ENCODE peak calls at places on chromosomes 4 and X, in four cellular contexts. S is neuronal stem cell, U is NCI-H1092, J is NCI-H2029 treated with DMSO at 0.1 percent for 48 hours. Z is an unnamed sample.

GRCh38 chrX:7283741-7284140 is 135.8 kb upstream of the PUDP start:
- DNase-seq in S (no peak), U (no peak), J (no peak), Z (no peak)

GRCh38 chr4:129526812-129527211 is 430.9 kb downstream of the C4orf33 start:
- DNase-seq in S (no peak), U (no peak), J (no peak), Z (no peak)

GRCh38 chr4:31918891-31919290 is 1198.7 kb downstream of the PCDH7 start:
- DNase-seq in S (no peak), U (no peak), J (no peak), Z (no peak)

GRCh38 chr4:166274136-166274761 is 401.2 kb downstream of the TLL1 start:
- DNase-seq in S (no peak), U (no peak), J (no peak), Z (peak)

GRCh38 chrX:68833448-68833805 is 4.6 kb downstream of the EFNB1 start:
- DNase-seq in S (no peak), U (no peak), J (no peak), Z (no peak)

GRCh38 chr4:116066711-116067245 is 953.4 kb upstream of the NDST4 start:
- DNase-seq in S (no peak), U (no peak), J (no peak), Z (no peak)

GRCh38 chr4:56215901-56216300 is 171.4 kb downstream of the AASDH start:
- DNase-seq in S (no peak), U (no peak), J (no peak), Z (peak)

GRCh38 chrX:153361781-153362397 is 27.9 kb downstream of the ZNF275 start:
- DNase-seq in S (no peak), U (no peak), J (no peak), Z (no peak)

GRCh38 chr4:68077737-68078136 is 51.9 kb downstream of the TMPRSS11F start:
- DNase-seq in S (no peak), U (no peak), J (no peak), Z (no peak)